ENCODE peak calls at places on chromosomes 13 and 19, in eight cellular contexts. One of them, this sample, is unnamed.

GRCh38 chr19:1450735-1451669 is 1.1 kb downstream of the APC2 start:
- DNase-seq in progenitor cell of endocrine pancreas: no peak
- DNase-seq in mammary epithelial cell: no peak
- DNase-seq in heart left ventricle: no peak
- DNase-seq in CD8-positive, alpha-beta memory T cell: no peak
- DNase-seq in ovary: no peak
- DNase-seq in lung microvascular endothelial cell: no peak
- DNase-seq in fibroblast of the conjunctiva: no peak
- DNase-seq in this sample: no peak

GRCh38 chr13:40508767-40509342 is 157.6 kb downstream of the FOXO1 start:
- DNase-seq in progenitor cell of endocrine pancreas: no peak
- DNase-seq in mammary epithelial cell: no peak
- DNase-seq in heart left ventricle: no peak
- DNase-seq in CD8-positive, alpha-beta memory T cell: no peak
- DNase-seq in ovary: no peak
- DNase-seq in lung microvascular endothelial cell: no peak
- DNase-seq in fibroblast of the conjunctiva: no peak
- DNase-seq in this sample: no peak

GRCh38 chr13:112781881-112782361 is 92.1 kb downstream of the ATP11A start:
- DNase-seq in progenitor cell of endocrine pancreas: no peak
- DNase-seq in mammary epithelial cell: peak
- DNase-seq in heart left ventricle: peak
- DNase-seq in CD8-positive, alpha-beta memory T cell: no peak
- DNase-seq in ovary: no peak
- DNase-seq in lung microvascular endothelial cell: peak
- DNase-seq in fibroblast of the conjunctiva: no peak
- DNase-seq in this sample: no peak

GRCh38 chr13:79859756-79860155 is 378.8 kb downstream of the NDFIP2 start:
- DNase-seq in progenitor cell of endocrine pancreas: no peak
- DNase-seq in mammary epithelial cell: no peak
- DNase-seq in heart left ventricle: no peak
- DNase-seq in CD8-positive, alpha-beta memory T cell: no peak
- DNase-seq in ovary: no peak
- DNase-seq in lung microvascular endothelial cell: no peak
- DNase-seq in fibroblast of the conjunctiva: no peak
- DNase-seq in this sample: no peak

GRCh38 chr19:32674153-32674958 is 624 bp downstream of the ANKRD27 start:
- DNase-seq in progenitor cell of endocrine pancreas: peak
- DNase-seq in mammary epithelial cell: no peak
- DNase-seq in heart left ventricle: no peak
- DNase-seq in CD8-positive, alpha-beta memory T cell: peak
- DNase-seq in ovary: no peak
- DNase-seq in lung microvascular endothelial cell: no peak
- DNase-seq in fibroblast of the conjunctiva: no peak
- DNase-seq in this sample: no peak

GRCh38 chr19:6071103-6071485 is 39.2 kb downstream of the RFX2 start:
- DNase-seq in progenitor cell of endocrine pancreas: no peak
- DNase-seq in mammary epithelial cell: no peak
- DNase-seq in heart left ventricle: no peak
- DNase-seq in CD8-positive, alpha-beta memory T cell: no peak
- DNase-seq in ovary: peak
- DNase-seq in lung microvascular endothelial cell: no peak
- DNase-seq in fibroblast of the conjunctiva: peak
- DNase-seq in this sample: no peak

GRCh38 chr19:40191836-40192646 is 815 bp downstream of the MAP3K10 start:
- DNase-seq in progenitor cell of endocrine pancreas: peak
- DNase-seq in mammary epithelial cell: no peak
- DNase-seq in heart left ventricle: peak
- DNase-seq in CD8-positive, alpha-beta memory T cell: peak
- DNase-seq in ovary: peak
- DNase-seq in lung microvascular endothelial cell: peak
- DNase-seq in fibroblast of the conjunctiva: no peak
- DNase-seq in this sample: no peak

GRCh38 chr19:32862741-32863140 is 6.8 kb downstream of the SLC7A9 start:
- DNase-seq in progenitor cell of endocrine pancreas: no peak
- DNase-seq in mammary epithelial cell: no peak
- DNase-seq in heart left ventricle: no peak
- DNase-seq in CD8-positive, alpha-beta memory T cell: no peak
- DNase-seq in ovary: no peak
- DNase-seq in lung microvascular endothelial cell: no peak
- DNase-seq in fibroblast of the conjunctiva: no peak
- DNase-seq in this sample: no peak

GRCh38 chr19:47778089-47778953 is at the start of gene SELENOW:
- DNase-seq in progenitor cell of endocrine pancreas: peak
- DNase-seq in mammary epithelial cell: peak
- DNase-seq in heart left ventricle: peak
- DNase-seq in CD8-positive, alpha-beta memory T cell: peak
- DNase-seq in ovary: peak
- DNase-seq in lung microvascular endothelial cell: peak
- DNase-seq in fibroblast of the conjunctiva: no peak
- DNase-seq in this sample: no peak

GRCh38 chr19:30391554-30392551 is 19.7 kb downstream of the ZNF536 start:
- DNase-seq in progenitor cell of endocrine pancreas: no peak
- DNase-seq in mammary epithelial cell: no peak
- DNase-seq in heart left ventricle: no peak
- DNase-seq in CD8-positive, alpha-beta memory T cell: no peak
- DNase-seq in ovary: no peak
- DNase-seq in lung microvascular endothelial cell: no peak
- DNase-seq in fibroblast of the conjunctiva: no peak
- DNase-seq in this sample: no peak

GRCh38 chr13:27967203-27967735 is 1.8 kb downstream of the CDX2 start:
- DNase-seq in progenitor cell of endocrine pancreas: no peak
- DNase-seq in mammary epithelial cell: no peak
- DNase-seq in heart left ventricle: no peak
- DNase-seq in CD8-positive, alpha-beta memory T cell: no peak
- DNase-seq in ovary: no peak
- DNase-seq in lung microvascular endothelial cell: no peak
- DNase-seq in fibroblast of the conjunctiva: no peak
- DNase-seq in this sample: no peak

GRCh38 chr13:53201454-53202225 is 173.0 kb downstream of the OLFM4 start:
- DNase-seq in progenitor cell of endocrine pancreas: peak
- DNase-seq in mammary epithelial cell: no peak
- DNase-seq in heart left ventricle: peak
- DNase-seq in CD8-positive, alpha-beta memory T cell: no peak
- DNase-seq in ovary: no peak
- DNase-seq in lung microvascular endothelial cell: no peak
- DNase-seq in fibroblast of the conjunctiva: no peak
- DNase-seq in this sample: no peak

GRCh38 chr13:103184413-103184812 is 118.2 kb upstream of the SLC10A2 start:
- DNase-seq in progenitor cell of endocrine pancreas: no peak
- DNase-seq in mammary epithelial cell: no peak
- DNase-seq in heart left ventricle: no peak
- DNase-seq in CD8-positive, alpha-beta memory T cell: no peak
- DNase-seq in ovary: no peak
- DNase-seq in lung microvascular endothelial cell: no peak
- DNase-seq in fibroblast of the conjunctiva: no peak
- DNase-seq in this sample: no peak

GRCh38 chr13:39506559-39507390 is 96.2 kb downstream of the LHFPL6 start:
- DNase-seq in progenitor cell of endocrine pancreas: no peak
- DNase-seq in mammary epithelial cell: peak
- DNase-seq in heart left ventricle: no peak
- DNase-seq in CD8-positive, alpha-beta memory T cell: no peak
- DNase-seq in ovary: no peak
- DNase-seq in lung microvascular endothelial cell: no peak
- DNase-seq in fibroblast of the conjunctiva: no peak
- DNase-seq in this sample: peak

GRCh38 chr13:91184244-91184926 is 163.1 kb upstream of the MIR17HG start:
- DNase-seq in progenitor cell of endocrine pancreas: no peak
- DNase-seq in mammary epithelial cell: no peak
- DNase-seq in heart left ventricle: no peak
- DNase-seq in CD8-positive, alpha-beta memory T cell: no peak
- DNase-seq in ovary: no peak
- DNase-seq in lung microvascular endothelial cell: no peak
- DNase-seq in fibroblast of the conjunctiva: no peak
- DNase-seq in this sample: no peak

GRCh38 chr19:10871711-10872550 is 578 bp downstream of the CARM1 start:
- DNase-seq in progenitor cell of endocrine pancreas: peak
- DNase-seq in mammary epithelial cell: peak
- DNase-seq in heart left ventricle: peak
- DNase-seq in CD8-positive, alpha-beta memory T cell: no peak
- DNase-seq in ovary: peak
- DNase-seq in lung microvascular endothelial cell: peak
- DNase-seq in fibroblast of the conjunctiva: no peak
- DNase-seq in this sample: no peak

GRCh38 chr19:51751655-51752054 is at the start of gene FPR1:
- DNase-seq in progenitor cell of endocrine pancreas: no peak
- DNase-seq in mammary epithelial cell: peak
- DNase-seq in heart left ventricle: no peak
- DNase-seq in CD8-positive, alpha-beta memory T cell: no peak
- DNase-seq in ovary: no peak
- DNase-seq in lung microvascular endothelial cell: no peak
- DNase-seq in fibroblast of the conjunctiva: no peak
- DNase-seq in this sample: peak

GRCh38 chr13:34863360-34864135 is 78.5 kb upstream of the NBEA start:
- DNase-seq in progenitor cell of endocrine pancreas: no peak
- DNase-seq in mammary epithelial cell: peak
- DNase-seq in heart left ventricle: no peak
- DNase-seq in CD8-positive, alpha-beta memory T cell: no peak
- DNase-seq in ovary: no peak
- DNase-seq in lung microvascular endothelial cell: peak
- DNase-seq in fibroblast of the conjunctiva: peak
- DNase-seq in this sample: peak

GRCh38 chr13:78609464-78610205 is 6.3 kb upstream of the POU4F1 start:
- DNase-seq in progenitor cell of endocrine pancreas: no peak
- DNase-seq in mammary epithelial cell: no peak
- DNase-seq in heart left ventricle: no peak
- DNase-seq in CD8-positive, alpha-beta memory T cell: no peak
- DNase-seq in ovary: no peak
- DNase-seq in lung microvascular endothelial cell: no peak
- DNase-seq in fibroblast of the conjunctiva: no peak
- DNase-seq in this sample: no peak

GRCh38 chr13:85408415-85408814 is 390.8 kb downstream of the SLITRK6 start:
- DNase-seq in progenitor cell of endocrine pancreas: no peak
- DNase-seq in mammary epithelial cell: no peak
- DNase-seq in heart left ventricle: no peak
- DNase-seq in CD8-positive, alpha-beta memory T cell: no peak
- DNase-seq in ovary: no peak
- DNase-seq in lung microvascular endothelial cell: no peak
- DNase-seq in fibroblast of the conjunctiva: no peak
- DNase-seq in this sample: no peak

GRCh38 chr19:50190439-50190891 is 13.0 kb upstream of the MYH14 start:
- DNase-seq in progenitor cell of endocrine pancreas: no peak
- DNase-seq in mammary epithelial cell: no peak
- DNase-seq in heart left ventricle: no peak
- DNase-seq in CD8-positive, alpha-beta memory T cell: no peak
- DNase-seq in ovary: no peak
- DNase-seq in lung microvascular endothelial cell: no peak
- DNase-seq in fibroblast of the conjunctiva: no peak
- DNase-seq in this sample: no peak

GRCh38 chr19:41362143-41362847 is 1.7 kb downstream of the B9D2 start:
- DNase-seq in progenitor cell of endocrine pancreas: no peak
- DNase-seq in mammary epithelial cell: no peak
- DNase-seq in heart left ventricle: no peak
- DNase-seq in CD8-positive, alpha-beta memory T cell: no peak
- DNase-seq in ovary: no peak
- DNase-seq in lung microvascular endothelial cell: no peak
- DNase-seq in fibroblast of the conjunctiva: no peak
- DNase-seq in this sample: peak

GRCh38 chr13:60135344-60135743 is 28.4 kb downstream of the DIAPH3 start:
- DNase-seq in progenitor cell of endocrine pancreas: no peak
- DNase-seq in mammary epithelial cell: no peak
- DNase-seq in heart left ventricle: no peak
- DNase-seq in CD8-positive, alpha-beta memory T cell: no peak
- DNase-seq in ovary: no peak
- DNase-seq in lung microvascular endothelial cell: peak
- DNase-seq in fibroblast of the conjunctiva: no peak
- DNase-seq in this sample: no peak

GRCh38 chr13:66446413-66446812 is 783.7 kb downstream of the PCDH9 start:
- DNase-seq in progenitor cell of endocrine pancreas: no peak
- DNase-seq in mammary epithelial cell: peak
- DNase-seq in heart left ventricle: no peak
- DNase-seq in CD8-positive, alpha-beta memory T cell: no peak
- DNase-seq in ovary: no peak
- DNase-seq in lung microvascular endothelial cell: no peak
- DNase-seq in fibroblast of the conjunctiva: no peak
- DNase-seq in this sample: no peak